ENCODE peak calls at places on chromosomes 13 and 19, in seven cellular contexts. P is HFF-Myc; U is stimulated activated CD4-positive, alpha-beta T cell treated with anti-CD3 and anti-CD28 coated beads, Interleukin-1b, Interleukin-23, amount 100 ng/mL, for 1 hour; F is NCI-H2029 treated with DMSO at 0.1 percent for 48 hours; L is psoas muscle; O is GM20000; I is cardiac fibroblast. J is an unnamed sample.

GRCh38 chr19:17806945-17807344 is 12.0 kb downstream of the B3GNT3 start:
- DNase-seq in O (no peak), P (no peak), U (no peak), F (no peak), I (no peak), L (no peak), J (no peak)

GRCh38 chr13:42708391-42708790 is 73.0 kb upstream of the FAM216B start:
- DNase-seq in I (no peak), L (no peak), U (no peak), P (no peak), O (no peak), F (no peak), J (no peak)

GRCh38 chr19:52170863-52171320 is 529 bp downstream of the ZNF836 start:
- DNase-seq in I (peak; percentile 2), U (no peak), L (peak; percentile 64), F (no peak), O (no peak), P (no peak), J (no peak)

GRCh38 chr19:39151209-39151608 is 25.6 kb downstream of the PAK4 start:
- DNase-seq in I (no peak), P (no peak), F (no peak), L (no peak), U (no peak), O (no peak), J (no peak)

GRCh38 chr19:3687774-3688706 is 12.2 kb downstream of the PIP5K1C start:
- DNase-seq in U (no peak), I (no peak), L (no peak), O (peak; percentile 78), F (no peak), P (no peak), J (no peak)

GRCh38 chr19:33309826-33310225 is 7.5 kb upstream of the CEBPA start:
- DNase-seq in F (no peak), U (no peak), L (no peak), O (no peak), I (no peak), P (no peak), J (no peak)

GRCh38 chr19:40632311-40633036 is 31.3 kb downstream of the LTBP4 start:
- DNase-seq in I (no peak), U (no peak), L (no peak), F (no peak), O (no peak), P (no peak), J (no peak)

GRCh38 chr13:50594276-50594970 is 249.1 kb downstream of the DLEU7 start:
- DNase-seq in I (no peak), L (no peak), O (peak; percentile 75), U (no peak), P (no peak), F (no peak), J (no peak)

GRCh38 chr19:17749912-17750317 is 1.4 kb upstream of the FCHO1 start:
- DNase-seq in L (no peak), U (no peak), F (no peak), P (no peak), I (peak; percentile 28), O (no peak), J (no peak)

GRCh38 chr13:32176696-32177095 is 138.5 kb downstream of the ZAR1L start:
- DNase-seq in F (no peak), I (no peak), U (no peak), L (no peak), P (no peak), O (no peak), J (no peak)

GRCh38 chr19:403221-404036 is 5.5 kb downstream of the C2CD4C start:
- DNase-seq in O (no peak), L (peak; percentile 32), U (no peak), P (no peak), I (no peak), F (peak; percentile 59), J (no peak)

GRCh38 chr19:38664503-38665211 is 17.2 kb downstream of the ACTN4 start:
- DNase-seq in O (no peak), U (no peak), F (no peak), P (no peak), L (peak; percentile 57), I (no peak), J (no peak)

GRCh38 chr19:29505034-29505824 is 20.6 kb upstream of the VSTM2B start:
- DNase-seq in L (no peak), O (no peak), F (no peak), U (no peak), P (no peak), I (no peak), J (no peak)

GRCh38 chr19:58085348-58085875 is 12.6 kb downstream of the ZSCAN18 start:
- DNase-seq in P (no peak), F (no peak), U (no peak), L (no peak), O (no peak), I (no peak), J (no peak)

GRCh38 chr13:41613984-41614581 is 156.7 kb downstream of the RGCC start:
- DNase-seq in I (peak; percentile 93), L (peak; percentile 68), P (peak; percentile 94), F (no peak), U (no peak), O (no peak), J (no peak)

GRCh38 chr13:74361274-74361673 is 227.1 kb upstream of the KLF12 start:
- DNase-seq in P (no peak), L (no peak), U (no peak), O (no peak), I (no peak), F (no peak), J (no peak)

GRCh38 chr13:111153977-111154332 is 38.8 kb downstream of the ARHGEF7 start:
- DNase-seq in U (no peak), F (no peak), I (no peak), P (no peak), O (peak; percentile 60), L (no peak), J (no peak)

GRCh38 chr13:43057653-43058317 is 34.4 kb downstream of the DNAJC15 start:
- DNase-seq in F (no peak), P (peak; percentile 9), O (no peak), L (no peak), U (no peak), I (peak; percentile 24), J (no peak)

GRCh38 chr19:11279505-11280236 is 16.3 kb upstream of the TSPAN16 start:
- DNase-seq in U (no peak), I (no peak), P (no peak), L (no peak), O (peak; percentile 73), F (no peak), J (no peak)

GRCh38 chr13:62040806-62041205 is 625.2 kb upstream of the PCDH20 start:
- DNase-seq in O (no peak), P (no peak), U (no peak), I (no peak), F (no peak), L (no peak), J (no peak)

GRCh38 chr19:35142531-35143230 is 374 bp upstream of the FXYD7 start:
- DNase-seq in F (peak; percentile 9), L (peak; percentile 72), P (no peak), U (peak; percentile 52), I (peak; percentile 52), O (peak; percentile 83), J (no peak)

GRCh38 chr13:55244991-55245644 is 1895.6 kb upstream of the PRR20A start:
- DNase-seq in U (no peak), I (no peak), O (no peak), L (no peak), P (no peak), F (no peak), J (no peak)

GRCh38 chr13:59038824-59039223 is 1124.9 kb downstream of the DIAPH3 start:
- DNase-seq in L (no peak), O (no peak), I (no peak), P (no peak), F (no peak), U (no peak), J (no peak)

J was measured in iPS DF 19.7.